ENCODE peak calls at places on chromosome 11, in ten cellular contexts. X is endothelial cell of umbilical vein, L is IMR-90, A is HepG2, C is stomach, D is right lobe of liver, R is ovary, J is adrenal gland, Y is body of pancreas, M is GM12891. H is an unnamed sample.

GRCh38 chr11:11382858-11383532 is 29.9 kb upstream of the CSNK2A3 start:
- DNase-seq in X (no peak), L (no peak), A (no peak), C (no peak), D (no peak), R (no peak), J (no peak), Y (no peak), M (no peak), H (peak)

GRCh38 chr11:23520226-23520960 is 660.1 kb upstream of the CCDC179 start:
- DNase-seq in X (no peak), L (no peak), A (no peak), C (no peak), D (no peak), R (no peak), J (no peak), Y (no peak), M (no peak), H (no peak)

GRCh38 chr11:4072668-4073285 is 21.8 kb upstream of the RRM1 start:
- DNase-seq in X (peak), L (peak), A (peak), C (peak), D (peak), R (peak), J (peak), Y (peak), M (peak), H (peak)

GRCh38 chr11:130216591-130217132 is 57.1 kb downstream of the ST14 start:
- DNase-seq in X (no peak), L (no peak), A (no peak), C (peak), D (peak), R (no peak), J (no peak), Y (no peak), M (no peak), H (no peak)

GRCh38 chr11:70521475-70522260 is 123.3 kb downstream of the CTTN start:
- DNase-seq in X (no peak), L (no peak), A (no peak), C (no peak), D (no peak), R (no peak), J (no peak), Y (no peak), M (no peak), H (no peak)

GRCh38 chr11:130528862-130529261 is 80.4 kb downstream of the ADAMTS15 start:
- DNase-seq in X (no peak), L (no peak), A (no peak), C (no peak), D (no peak), R (no peak), J (no peak), Y (no peak), M (no peak), H (no peak)

GRCh38 chr11:69562302-69562701 is 78.7 kb upstream of the CCND1 start:
- DNase-seq in X (no peak), L (no peak), A (no peak), C (no peak), D (no peak), R (no peak), J (no peak), Y (no peak), M (no peak), H (no peak)

GRCh38 chr11:87421422-87421821 is 383.7 kb downstream of the TMEM135 start:
- DNase-seq in X (peak), L (peak), A (peak), C (no peak), D (peak), R (no peak), J (peak), Y (peak), M (peak), H (no peak)

GRCh38 chr11:35986958-35987357 is 43.1 kb downstream of the LDLRAD3 start:
- DNase-seq in X (no peak), L (peak), A (no peak), C (no peak), D (no peak), R (no peak), J (no peak), Y (no peak), M (no peak), H (peak)

GRCh38 chr11:86919557-86920210 is 35.5 kb downstream of the FZD4 start:
- DNase-seq in X (peak), L (peak), A (peak), C (no peak), D (no peak), R (no peak), J (no peak), Y (no peak), M (peak), H (peak)

GRCh38 chr11:57360991-57361390 is 20.0 kb downstream of the PRG3 start:
- DNase-seq in X (no peak), L (no peak), A (no peak), C (no peak), D (no peak), R (no peak), J (no peak), Y (no peak), M (no peak), H (no peak)

GRCh38 chr11:13224324-13224723 is 53.3 kb upstream of the BMAL1 start:
- DNase-seq in X (no peak), L (no peak), A (no peak), C (no peak), D (no peak), R (no peak), J (no peak), Y (no peak), M (no peak), H (no peak)

GRCh38 chr11:7927635-7928034 is 3.4 kb downstream of the OR10A6 start:
- DNase-seq in X (no peak), L (peak), A (no peak), C (no peak), D (no peak), R (no peak), J (no peak), Y (no peak), M (no peak), H (no peak)

GRCh38 chr11:100808904-100809491 is 121.9 kb downstream of the ARHGAP42 start:
- DNase-seq in X (peak), L (peak), A (no peak), C (no peak), D (no peak), R (no peak), J (no peak), Y (no peak), M (no peak), H (no peak)

GRCh38 chr11:105609341-105609781 is 512 bp upstream of the GRIA4 start:
- DNase-seq in X (peak), L (peak), A (peak), C (no peak), D (no peak), R (no peak), J (no peak), Y (peak), M (no peak), H (no peak)

GRCh38 chr11:131099013-131099412 is 182.7 kb upstream of the SNX19 start:
- DNase-seq in X (no peak), L (peak), A (peak), C (no peak), D (no peak), R (no peak), J (no peak), Y (no peak), M (no peak), H (no peak)

GRCh38 chr11:13826505-13827278 is 135.8 kb upstream of the SPON1 start:
- DNase-seq in X (no peak), L (no peak), A (no peak), C (no peak), D (no peak), R (no peak), J (no peak), Y (no peak), M (no peak), H (peak)

GRCh38 chr11:92839450-92839849 is 130.0 kb upstream of the MTNR1B start:
- DNase-seq in X (no peak), L (no peak), A (no peak), C (no peak), D (no peak), R (no peak), J (no peak), Y (no peak), M (no peak), H (no peak)

GRCh38 chr11:118911113-118911879 is 14.4 kb downstream of the BCL9L start:
- DNase-seq in X (no peak), L (peak), A (peak), C (no peak), D (peak), R (peak), J (peak), Y (peak), M (no peak), H (no peak)

GRCh38 chr11:129846508-129847335 is 31.1 kb downstream of the TMEM45B start:
- DNase-seq in X (no peak), L (peak), A (peak), C (no peak), D (no peak), R (no peak), J (no peak), Y (no peak), M (no peak), H (peak)

GRCh38 chr11:70265341-70265740 is 5.1 kb upstream of the PPFIA1 start:
- DNase-seq in X (no peak), L (no peak), A (no peak), C (no peak), D (no peak), R (no peak), J (no peak), Y (no peak), M (peak), H (no peak)

GRCh38 chr11:2399488-2400068 is 972 bp upstream of the TSSC4 start:
- DNase-seq in X (no peak), L (no peak), A (no peak), C (peak), D (no peak), R (peak), J (no peak), Y (no peak), M (no peak), H (peak)

GRCh38 chr11:2988361-2988762 is 3.8 kb downstream of the NAP1L4 start:
- DNase-seq in X (peak), L (no peak), A (no peak), C (no peak), D (no peak), R (no peak), J (no peak), Y (no peak), M (no peak), H (no peak)

GRCh38 chr11:65183201-65183891 is 1.6 kb downstream of the CAPN1 start:
- DNase-seq in X (no peak), L (no peak), A (no peak), C (no peak), D (peak), R (no peak), J (no peak), Y (peak), M (no peak), H (no peak)

GRCh38 chr11:73944085-73944484 is 6.7 kb upstream of the DNAJB13 start:
- DNase-seq in X (no peak), L (no peak), A (no peak), C (no peak), D (no peak), R (no peak), J (no peak), Y (no peak), M (no peak), H (no peak)

GRCh38 chr11:64256300-64256699 is 5.0 kb downstream of the PLCB3 start:
- DNase-seq in X (no peak), L (no peak), A (no peak), C (no peak), D (no peak), R (no peak), J (no peak), Y (no peak), M (no peak), H (no peak)

GRCh38 chr11:44484211-44484610 is 81.3 kb upstream of the CD82 start:
- DNase-seq in X (peak), L (peak), A (peak), C (no peak), D (no peak), R (no peak), J (no peak), Y (no peak), M (no peak), H (no peak)

GRCh38 chr11:78478536-78478935 is 60.9 kb upstream of the GAB2 start:
- DNase-seq in X (no peak), L (no peak), A (no peak), C (no peak), D (no peak), R (no peak), J (no peak), Y (no peak), M (no peak), H (no peak)

GRCh38 chr11:99614353-99614752 is 593.6 kb downstream of the CNTN5 start:
- DNase-seq in X (no peak), L (no peak), A (no peak), C (no peak), D (no peak), R (no peak), J (no peak), Y (no peak), M (no peak), H (no peak)

GRCh38 chr11:125902927-125903752 is at the start of gene PUS3:
- DNase-seq in X (peak), L (peak), A (peak), C (peak), D (peak), R (peak), J (peak), Y (peak), M (peak), H (peak)
- TF ChIP-seq POLR2A in X (peak), L (no peak), A (peak), C (no peak), D (peak), R (peak), J (peak), Y (no peak), M (peak), H (peak)

GRCh38 chr11:59756845-59757244 is 1.7 kb downstream of the STX3 start:
- DNase-seq in X (no peak), L (peak), A (no peak), C (peak), D (no peak), R (no peak), J (peak), Y (peak), M (peak), H (no peak)
- TF ChIP-seq POLR2A in X (no peak), L (no peak), A (no peak), C (no peak), D (no peak), R (no peak), J (peak), Y (no peak), M (no peak), H (no peak)

GRCh38 chr11:61827573-61828378 is at the start of gene FADS2:
- DNase-seq in X (peak), L (peak), A (peak), C (peak), D (peak), R (peak), J (peak), Y (peak), M (peak), H (no peak)

GRCh38 chr11:61830318-61831105 is 2.4 kb downstream of the FADS2 start:
- DNase-seq in X (no peak), L (peak), A (no peak), C (no peak), D (no peak), R (no peak), J (no peak), Y (no peak), M (no peak), H (no peak)

GRCh38 chr11:61829806-61830205 is 1.7 kb downstream of the FADS2 start:
- DNase-seq in X (no peak), L (no peak), A (no peak), C (no peak), D (no peak), R (no peak), J (no peak), Y (no peak), M (no peak), H (no peak)

GRCh38 chr11:61828379-61828628 is 204 bp downstream of the FADS2 start:
- DNase-seq in X (no peak), L (no peak), A (no peak), C (no peak), D (no peak), R (no peak), J (no peak), Y (no peak), M (no peak), H (no peak)

DNA sequence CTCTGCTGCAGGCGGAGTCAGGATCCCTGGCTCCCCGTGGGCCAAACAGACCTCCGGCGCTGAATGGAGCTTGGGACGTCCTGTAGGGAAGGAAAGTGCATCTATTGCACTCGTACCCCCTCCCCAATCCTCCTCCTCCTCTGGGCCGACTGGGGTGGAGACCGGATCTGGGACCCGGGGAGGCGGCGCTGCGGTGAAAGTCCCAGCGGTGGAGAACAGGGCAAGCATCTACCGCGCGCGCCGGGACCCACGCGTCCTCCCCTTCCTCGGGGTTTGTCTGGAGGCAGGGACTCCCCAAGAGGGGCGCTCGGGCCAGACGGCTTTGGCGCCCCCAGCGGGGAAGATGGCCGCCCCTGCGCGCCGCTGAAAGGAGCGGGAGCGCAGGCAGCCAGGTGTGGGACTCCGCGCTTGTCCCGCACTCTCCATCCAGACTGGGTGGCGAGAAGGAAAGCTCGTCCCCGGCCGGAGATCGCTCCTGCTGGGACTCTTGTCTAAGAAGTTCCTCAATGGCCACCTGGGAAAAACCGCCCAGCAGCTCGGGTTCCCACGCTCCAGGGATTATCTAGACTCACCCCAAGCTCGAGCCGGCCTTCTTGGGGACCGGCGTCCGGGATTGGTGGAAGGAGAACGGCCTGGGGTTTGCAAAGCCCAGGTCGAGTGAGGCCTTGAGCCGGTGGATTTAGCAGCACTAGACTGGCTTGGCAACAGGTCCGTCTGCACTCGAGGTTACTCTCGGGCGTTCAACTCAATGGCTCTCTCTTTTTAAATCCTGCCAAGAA is 718 bp downstream of the FADS2 start:
- DNase-seq in X (peak), L (no peak), A (no peak), C (no peak), D (peak), R (peak), J (peak), Y (peak), M (peak), H (no peak)
- TF ChIP-seq POLR2A in X (no peak), L (no peak), A (no peak), C (no peak), D (no peak), R (no peak), J (peak), Y (no peak), M (peak), H (peak)

DNA sequence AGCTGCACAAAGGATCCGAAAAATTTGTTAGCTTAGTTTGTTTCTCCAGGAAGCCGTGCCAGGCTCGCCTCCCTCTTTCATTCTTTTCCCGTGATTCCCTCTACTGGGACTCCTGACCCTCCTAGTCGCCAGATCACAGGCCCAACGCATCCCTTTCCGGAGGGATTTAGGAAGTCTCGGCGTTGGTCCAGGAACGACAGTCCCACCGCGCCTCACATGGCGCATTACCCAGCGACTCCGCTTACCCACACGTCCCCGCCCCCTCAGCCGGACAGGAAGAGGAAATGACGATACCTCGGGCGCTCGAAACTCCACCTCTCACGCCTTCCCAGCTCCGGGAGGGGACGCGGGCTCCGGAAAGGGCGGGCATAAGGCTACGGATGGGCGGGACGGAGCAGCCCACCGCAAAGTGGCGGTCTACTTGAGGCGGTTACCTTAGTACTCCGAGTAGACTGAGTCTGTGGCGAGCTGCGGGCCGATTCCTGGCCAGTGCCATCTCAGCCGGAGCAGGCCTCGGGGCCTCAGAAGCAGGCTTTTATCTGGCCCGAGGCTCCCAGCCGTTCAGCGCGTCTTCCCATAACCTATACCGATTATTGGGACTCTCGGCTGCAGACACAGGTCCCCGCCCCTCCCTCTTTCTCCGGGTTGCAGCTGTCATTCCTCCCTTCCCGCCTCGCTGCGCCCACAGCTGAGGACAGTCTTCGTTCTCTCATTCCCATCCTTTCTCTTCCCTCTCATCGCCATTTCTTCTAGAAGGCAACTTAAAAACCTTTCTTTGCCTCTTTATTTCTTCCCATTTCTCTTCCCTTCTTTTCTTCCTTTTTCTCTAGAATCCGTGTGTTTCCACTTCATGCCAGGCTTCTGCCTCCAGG is at the start of gene CCDC15:
- DNase-seq in X (peak), L (peak), A (peak), C (peak), D (peak), R (peak), J (peak), Y (peak), M (peak), H (peak)
- TF ChIP-seq POLR2A in X (peak), L (peak), A (peak), C (no peak), D (peak), R (peak), J (peak), Y (peak), M (peak), H (peak)

GRCh38 chr11:33932721-33933120 is 40.8 kb upstream of the LMO2 start:
- DNase-seq in X (peak), L (no peak), A (no peak), C (no peak), D (no peak), R (no peak), J (peak), Y (no peak), M (no peak), H (no peak)

GRCh38 chr11:33935005-33935404 is 43.1 kb upstream of the LMO2 start:
- DNase-seq in X (no peak), L (no peak), A (no peak), C (no peak), D (no peak), R (no peak), J (no peak), Y (no peak), M (no peak), H (no peak)

GRCh38 chr11:33934450-33934849 is 42.6 kb upstream of the LMO2 start:
- DNase-seq in X (peak), L (no peak), A (no peak), C (no peak), D (no peak), R (no peak), J (no peak), Y (no peak), M (no peak), H (no peak)

GRCh38 chr11:33935466-33935865 is 43.6 kb upstream of the LMO2 start:
- DNase-seq in X (peak), L (no peak), A (no peak), C (no peak), D (no peak), R (no peak), J (no peak), Y (no peak), M (no peak), H (no peak)

GRCh38 chr11:33933607-33934006 is 41.7 kb upstream of the LMO2 start:
- DNase-seq in X (no peak), L (no peak), A (no peak), C (no peak), D (no peak), R (no peak), J (no peak), Y (peak), M (no peak), H (no peak)
- TF ChIP-seq POLR2A in X (no peak), L (no peak), A (no peak), C (no peak), D (no peak), R (no peak), J (no peak), Y (no peak), M (no peak), H (no peak)